ENCODE peak calls at places on chromosome 21, in six cellular contexts. M is suprapubic skin; G is right atrium auricular region; J is uterus; Q is tibial artery; A is CD8-positive, alpha-beta T cell. N is an unnamed sample. For H3K4me1, the result is how much of the 10 kb centered on the place peaks cover.

GRCh38 chr21:14206222-14206621 is 4.5 kb downstream of the LIPI start:
- DNase-seq in M (no peak), G (no peak), J (no peak), Q (no peak), A (no peak), N (no peak)

GRCh38 chr21:29938968-29939858 is 583 bp downstream of the GRIK1 start:
- DNase-seq in M (no peak), G (no peak), J (no peak), Q (no peak), A (no peak), N (no peak)

GRCh38 chr21:25942145-25942544 is 207.4 kb downstream of the GABPA start:
- DNase-seq in M (no peak), G (no peak), J (no peak), Q (no peak), A (no peak), N (no peak)

GRCh38 chr21:17732306-17732705 is 86.8 kb downstream of the C21orf91 start:
- DNase-seq in M (no peak), G (no peak), J (no peak), Q (no peak), A (no peak), N (no peak)

GRCh38 chr21:28127390-28127789 is 865.3 kb downstream of the LTN1 start:
- DNase-seq in M (no peak), G (no peak), J (no peak), Q (no peak), A (no peak), N (no peak)

GRCh38 chr21:26593800-26594199 is 20.7 kb upstream of the CYYR1 start:
- DNase-seq in M (no peak), G (no peak), J (no peak), Q (no peak), A (no peak), N (no peak)

GRCh38 chr21:43866659-43867331 is 1.8 kb downstream of the AGPAT3 start:
- DNase-seq in M (no peak), G (no peak), J (no peak), Q (no peak), A (no peak), N (no peak)

GRCh38 chr21:25956993-25957714 is 213.4 kb downstream of the APP start:
- DNase-seq in M (no peak), G (no peak), J (no peak), Q (no peak), A (no peak), N (no peak)

GRCh38 chr21:20730421-20730820 is 267.8 kb upstream of the NCAM2 start:
- DNase-seq in M (no peak), G (no peak), J (no peak), Q (no peak), A (no peak), N (no peak)

DNA sequence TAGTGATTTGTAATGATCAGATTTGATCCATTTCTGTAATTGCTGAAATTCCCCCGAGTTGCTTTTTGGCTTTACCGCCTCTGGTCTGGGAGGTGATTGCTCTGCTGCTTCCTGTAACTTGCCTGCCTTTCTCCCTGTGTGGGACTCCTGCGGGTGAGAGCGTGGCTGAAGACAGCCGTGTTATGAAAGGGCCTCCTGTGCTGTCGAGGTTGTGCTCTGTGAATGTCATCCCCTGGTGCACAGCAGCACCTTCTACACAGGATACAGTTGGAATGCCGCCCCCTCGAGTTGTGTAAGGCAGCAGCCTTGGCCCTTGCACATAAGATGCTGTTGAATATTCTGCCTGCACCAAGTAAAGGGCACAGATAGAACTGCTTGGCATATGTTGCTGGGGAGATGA is 5.9 kb downstream of the SOD1 start:
- DNase-seq in M (no peak), G (no peak), J (no peak), Q (no peak), A (no peak), N (peak)
- H3K4me1 ChIP-seq in M (half or more), G (under half), J (under half), Q (under half), A (half or more), N (under half)

GRCh38 chr21:42222821-42223390 is 4.0 kb downstream of the ABCG1 start:
- DNase-seq in M (peak), G (no peak), J (no peak), Q (no peak), A (no peak), N (no peak)

GRCh38 chr21:42219606-42220137 is 732 bp downstream of the ABCG1 start:
- DNase-seq in M (peak), G (no peak), J (no peak), Q (no peak), A (no peak), N (peak)

GRCh38 chr21:42220138-42220701 is 1.3 kb downstream of the ABCG1 start:
- DNase-seq in M (peak), G (peak), J (peak), Q (peak), A (peak), N (peak)

GRCh38 chr21:42222386-42222785 is 3.4 kb downstream of the ABCG1 start:
- DNase-seq in M (peak), G (no peak), J (no peak), Q (no peak), A (no peak), N (no peak)

DNA sequence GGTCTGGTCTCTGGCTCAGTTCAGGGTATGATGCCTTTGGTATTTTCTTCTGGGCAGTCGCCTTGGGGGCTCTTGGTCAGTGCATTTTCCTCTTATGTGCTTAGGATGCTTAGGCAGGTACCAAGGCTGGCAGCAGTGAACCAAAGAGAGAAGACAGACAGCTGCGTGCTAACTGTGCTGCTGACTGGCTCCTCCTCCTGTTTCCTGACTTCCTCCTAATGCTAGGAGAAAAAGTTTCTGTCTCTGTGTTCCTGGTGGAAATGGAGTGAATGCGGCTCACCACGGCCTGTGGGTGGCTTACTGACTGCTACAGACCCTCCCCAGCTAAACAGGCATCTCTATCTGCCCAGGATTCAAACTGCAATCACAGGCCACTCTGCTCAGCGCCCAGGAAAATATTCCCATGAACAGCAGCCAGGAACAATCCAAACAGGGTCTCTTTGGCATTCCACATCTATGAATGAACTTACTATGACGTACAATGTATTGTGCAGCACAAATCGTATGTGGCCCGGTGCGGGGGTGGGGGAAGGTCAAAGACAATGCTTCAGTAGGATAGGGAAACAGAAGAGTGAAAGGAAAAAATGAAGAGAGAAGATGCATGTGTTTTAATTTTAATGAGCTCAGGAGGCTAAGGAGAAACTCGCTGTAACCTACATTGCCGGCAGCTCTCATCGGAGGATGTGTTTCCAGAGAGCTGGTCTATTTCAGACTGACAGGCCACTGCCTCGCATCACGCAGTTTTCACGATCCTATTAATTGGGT is 2.8 kb downstream of the ABCG1 start:
- DNase-seq in M (peak), G (no peak), J (no peak), Q (no peak), A (no peak), N (no peak)
- H3K4me1 ChIP-seq in M (under half), G (under half), J (under half), Q (under half), A (under half), N (under half)

GRCh38 chr21:39441502-39442475 is 3.8 kb downstream of the LCA5L start:
- DNase-seq in M (no peak), G (no peak), J (no peak), Q (no peak), A (no peak), N (no peak)
- H3K4me1 ChIP-seq in M (under half), G (under half), J (under half), Q (under half), A (under half), N (under half)

GRCh38 chr21:38434913-38435533 is 63.3 kb downstream of the ERG start:
- DNase-seq in M (no peak), G (peak), J (no peak), Q (peak), A (no peak), N (no peak)
- H3K4me1 ChIP-seq in M (under half), G (under half), J (under half), Q (under half), A (under half), N (under half)

DNA sequence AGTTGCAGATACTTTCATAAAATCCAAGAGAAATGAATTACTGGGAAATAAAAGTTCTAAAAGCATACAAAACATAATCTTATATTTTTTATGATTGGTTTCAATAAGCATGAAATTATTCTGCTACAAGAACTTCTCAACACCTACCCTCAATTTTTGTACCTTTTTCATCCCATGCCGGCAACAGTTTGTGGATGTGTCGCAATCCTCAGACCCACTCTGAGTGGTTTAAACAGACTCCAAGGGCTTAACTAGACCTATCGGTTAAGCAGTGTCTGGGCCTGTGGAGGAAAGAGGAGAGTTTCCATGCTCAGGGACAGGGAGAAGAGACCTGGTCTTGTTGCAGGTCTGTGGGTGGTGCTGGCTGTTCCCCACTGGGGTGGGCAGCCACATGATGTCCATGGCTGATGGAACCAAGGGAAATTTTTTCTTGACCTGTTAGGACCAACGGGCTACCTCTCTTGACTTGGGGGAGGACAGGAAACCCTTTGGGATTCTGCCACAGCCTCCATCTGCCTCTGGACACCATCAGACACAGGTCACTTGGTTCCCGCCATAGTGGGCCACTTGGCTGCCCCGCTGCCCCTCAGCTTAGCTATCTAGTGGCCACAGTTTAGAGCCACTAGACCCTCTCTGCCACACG is 81.1 kb upstream of the CLDN14 start:
- DNase-seq in M (no peak), G (peak), J (no peak), Q (peak), A (no peak), N (no peak)
- H3K4me1 ChIP-seq in M (under half), G (under half), J (under half), Q (under half), A (under half), N (under half)

GRCh38 chr21:32452641-32453040 is 40.1 kb downstream of the EVA1C start:
- DNase-seq in M (no peak), G (no peak), J (no peak), Q (no peak), A (no peak), N (no peak)
- H3K4me1 ChIP-seq in M (under half), G (under half), J (under half), Q (under half), A (under half), N (under half)

GRCh38 chr21:45031231-45032191 is 42.9 kb upstream of the ADARB1 start:
- DNase-seq in M (no peak), G (no peak), J (no peak), Q (peak), A (no peak), N (peak)
- H3K4me1 ChIP-seq in M (under half), G (half or more), J (under half), Q (under half), A (under half), N (under half)